ENCODE peak calls at places on chromosomes 16 and 17, in four cellular contexts. One of them, this sample, is unnamed.

GRCh38 chr17:6811520-6811919 is 20.0 kb downstream of the TEKT1 start:
- DNase-seq in MM.1S: no peak
- DNase-seq in lower leg skin: no peak
- DNase-seq in astrocyte of the spinal cord: no peak
- DNase-seq in this sample: no peak

GRCh38 chr17:3732171-3732570 is 8.5 kb downstream of the HASPIN start:
- DNase-seq in MM.1S: peak
- DNase-seq in lower leg skin: no peak
- DNase-seq in astrocyte of the spinal cord: peak
- DNase-seq in this sample: no peak

GRCh38 chr17:63446981-63447687 is 1.0 kb upstream of the CYB561 start:
- DNase-seq in MM.1S: no peak
- DNase-seq in lower leg skin: peak
- DNase-seq in astrocyte of the spinal cord: no peak
- DNase-seq in this sample: no peak

GRCh38 chr16:83912152-83912948 is 13.4 kb downstream of the MLYCD start:
- DNase-seq in MM.1S: no peak
- DNase-seq in lower leg skin: no peak
- DNase-seq in astrocyte of the spinal cord: no peak
- DNase-seq in this sample: no peak

GRCh38 chr16:85423631-85424030 is 189.5 kb upstream of the GSE1 start:
- DNase-seq in MM.1S: no peak
- DNase-seq in lower leg skin: no peak
- DNase-seq in astrocyte of the spinal cord: no peak
- DNase-seq in this sample: no peak

GRCh38 chr17:39096435-39097158 is 54.8 kb downstream of the PLXDC1 start:
- DNase-seq in MM.1S: no peak
- DNase-seq in lower leg skin: no peak
- DNase-seq in astrocyte of the spinal cord: no peak
- DNase-seq in this sample: no peak

GRCh38 chr17:75808905-75809621 is 24.5 kb downstream of the UNK start:
- DNase-seq in MM.1S: no peak
- DNase-seq in lower leg skin: peak
- DNase-seq in astrocyte of the spinal cord: peak
- DNase-seq in this sample: no peak

GRCh38 chr16:1335211-1335971 is 1.9 kb downstream of the BAIAP3 start:
- DNase-seq in MM.1S: no peak
- DNase-seq in lower leg skin: no peak
- DNase-seq in astrocyte of the spinal cord: no peak
- DNase-seq in this sample: no peak

GRCh38 chr17:82242977-82243647 is 14.3 kb downstream of the SLC16A3 start:
- DNase-seq in MM.1S: no peak
- DNase-seq in lower leg skin: no peak
- DNase-seq in astrocyte of the spinal cord: peak
- DNase-seq in this sample: peak

GRCh38 chr17:55432358-55433028 is 10.9 kb upstream of the MMD start:
- DNase-seq in MM.1S: no peak
- DNase-seq in lower leg skin: no peak
- DNase-seq in astrocyte of the spinal cord: no peak
- DNase-seq in this sample: no peak

GRCh38 chr17:32746698-32747097 is 130.2 kb downstream of the MYO1D start:
- DNase-seq in MM.1S: no peak
- DNase-seq in lower leg skin: no peak
- DNase-seq in astrocyte of the spinal cord: no peak
- DNase-seq in this sample: no peak

GRCh38 chr17:36850794-36851193 is 86.5 kb upstream of the LHX1 start:
- DNase-seq in MM.1S: no peak
- DNase-seq in lower leg skin: no peak
- DNase-seq in astrocyte of the spinal cord: peak
- DNase-seq in this sample: no peak

GRCh38 chr16:77603656-77604055 is 118.7 kb upstream of the NUDT7 start:
- DNase-seq in MM.1S: no peak
- DNase-seq in lower leg skin: no peak
- DNase-seq in astrocyte of the spinal cord: no peak
- DNase-seq in this sample: no peak

GRCh38 chr16:2082171-2082982 is 34.6 kb downstream of the TSC2 start:
- DNase-seq in MM.1S: no peak
- DNase-seq in lower leg skin: no peak
- DNase-seq in astrocyte of the spinal cord: no peak
- DNase-seq in this sample: no peak

DNA sequence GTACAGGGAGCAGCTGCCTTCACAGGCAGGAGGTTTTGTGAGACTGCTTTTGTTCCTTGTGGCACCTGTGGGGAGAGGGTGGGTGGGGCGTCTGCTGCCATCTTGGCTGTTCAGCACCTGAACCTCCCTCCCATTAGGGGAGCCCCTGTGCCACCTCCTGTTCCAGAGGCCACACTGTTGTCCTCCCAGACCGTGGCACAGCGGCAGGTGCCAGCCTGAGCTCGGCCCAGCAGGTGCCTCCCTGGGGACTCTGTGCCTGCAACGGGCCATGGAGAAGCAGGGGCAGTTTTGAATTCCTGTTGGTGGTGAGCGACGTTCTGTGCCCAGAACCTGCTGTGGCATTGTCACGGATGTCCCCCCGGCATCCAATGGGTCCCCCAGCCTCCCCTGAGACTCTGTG is 9.9 kb downstream of the LGALS3BP start:
- DNase-seq in MM.1S: no peak
- DNase-seq in lower leg skin: no peak
- DNase-seq in astrocyte of the spinal cord: no peak
- DNase-seq in this sample: no peak
- TF ChIP-seq CTCF in MM.1S: no peak
- TF ChIP-seq CTCF in lower leg skin: no peak
- TF ChIP-seq CTCF in astrocyte of the spinal cord: no peak
- TF ChIP-seq CTCF in this sample: no peak

GRCh38 chr17:48679385-48680096 is 42.8 kb downstream of the PRAC1 start:
- DNase-seq in MM.1S: no peak
- DNase-seq in lower leg skin: no peak
- DNase-seq in astrocyte of the spinal cord: no peak
- DNase-seq in this sample: no peak

GRCh38 chr17:48676963-48677558 is 45.3 kb downstream of the PRAC1 start:
- DNase-seq in MM.1S: no peak
- DNase-seq in lower leg skin: no peak
- DNase-seq in astrocyte of the spinal cord: no peak
- DNase-seq in this sample: no peak

GRCh38 chr17:48681609-48682008 is 40.7 kb downstream of the PRAC1 start:
- DNase-seq in MM.1S: no peak
- DNase-seq in lower leg skin: no peak
- DNase-seq in astrocyte of the spinal cord: no peak
- DNase-seq in this sample: no peak

DNA sequence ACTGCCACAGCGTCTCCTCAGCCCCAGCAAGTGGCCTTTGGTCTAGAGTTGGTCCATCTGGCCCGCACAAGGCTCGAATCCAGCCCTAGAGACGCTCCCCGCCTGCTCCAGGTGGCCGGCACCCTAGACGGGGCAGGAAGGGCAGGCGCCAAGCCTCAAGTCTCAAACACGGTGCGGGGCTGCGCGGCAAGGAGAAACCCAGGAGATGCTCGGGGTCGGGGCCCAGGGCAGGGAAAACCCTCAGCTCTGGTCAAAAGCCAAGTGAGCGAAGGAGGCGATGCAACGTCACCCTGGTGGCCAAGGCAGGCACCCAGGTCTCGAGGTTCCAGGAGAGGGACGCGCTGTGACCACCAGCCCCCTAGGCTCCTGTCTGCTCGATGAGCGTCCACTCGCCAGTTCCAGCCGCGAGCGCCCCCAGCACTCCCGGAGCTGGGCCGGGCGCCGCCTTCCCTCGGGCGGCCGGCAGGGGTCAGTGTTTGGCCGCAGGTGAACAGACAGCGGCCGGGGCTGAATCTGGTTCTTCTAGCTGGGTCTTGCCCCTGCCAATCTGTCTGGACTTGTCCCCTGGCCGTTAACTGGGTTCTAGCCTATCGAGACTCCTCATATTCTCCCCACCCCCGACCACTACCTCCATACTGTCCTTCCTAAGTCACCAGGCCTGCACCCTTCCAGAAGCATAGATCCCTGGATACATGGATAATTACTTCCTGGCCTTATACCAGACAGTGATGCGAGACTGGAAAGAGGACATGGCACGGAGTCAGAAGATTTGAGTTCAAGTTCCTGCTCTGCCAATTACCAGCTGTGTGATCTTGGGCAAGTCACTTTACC is 44.0 kb downstream of the PRAC1 start:
- DNase-seq in MM.1S: peak
- DNase-seq in lower leg skin: peak
- DNase-seq in astrocyte of the spinal cord: peak
- DNase-seq in this sample: no peak
- H3K4me3 ChIP-seq in MM.1S: peak
- H3K4me3 ChIP-seq in lower leg skin: no peak
- H3K4me3 ChIP-seq in astrocyte of the spinal cord: no peak
- H3K4me3 ChIP-seq in this sample: peak

DNA sequence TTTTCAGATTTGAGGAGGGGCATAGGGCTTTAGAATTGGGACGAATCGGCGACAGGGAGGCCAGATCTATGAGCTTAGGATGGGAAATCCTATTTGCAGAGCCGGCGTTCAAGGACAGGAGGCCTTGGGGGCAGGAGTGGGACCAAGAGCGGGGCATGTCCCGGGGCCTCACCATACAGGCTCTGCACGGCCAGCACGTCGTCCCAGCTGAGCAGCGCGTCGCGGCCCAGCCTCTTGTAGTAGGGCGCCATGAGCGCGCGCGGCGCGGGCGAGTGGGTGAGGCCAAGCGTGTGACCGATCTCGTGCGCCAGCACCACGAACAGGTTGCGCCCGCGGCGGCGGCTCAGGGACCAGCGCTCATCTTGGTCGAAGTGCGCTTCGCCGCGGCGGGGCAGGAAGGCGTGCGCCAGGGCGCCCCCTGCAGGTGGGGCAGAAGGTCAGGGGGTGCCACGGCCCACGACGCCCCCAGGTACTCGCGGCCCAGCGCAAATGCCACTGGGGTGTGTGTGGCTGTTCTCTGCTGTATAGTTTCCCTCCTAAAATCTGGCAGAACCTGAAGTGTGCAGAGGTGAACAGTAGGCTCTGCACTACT is 9.3 kb downstream of the C17orf50 start:
- DNase-seq in MM.1S: no peak
- DNase-seq in lower leg skin: no peak
- DNase-seq in astrocyte of the spinal cord: no peak
- DNase-seq in this sample: no peak
- TF ChIP-seq CTCF in MM.1S: peak
- TF ChIP-seq CTCF in lower leg skin: no peak
- TF ChIP-seq CTCF in astrocyte of the spinal cord: peak
- TF ChIP-seq CTCF in this sample: peak

GRCh38 chr17:15999141-15999973 is at the start of the genes TTC19 and ZSWIM7:
- DNase-seq in MM.1S: peak
- DNase-seq in lower leg skin: peak
- DNase-seq in astrocyte of the spinal cord: peak
- DNase-seq in this sample: peak

GRCh38 chr17:16003841-16004240 is 4.2 kb downstream of the TTC19 start:
- DNase-seq in MM.1S: no peak
- DNase-seq in lower leg skin: no peak
- DNase-seq in astrocyte of the spinal cord: no peak
- DNase-seq in this sample: no peak

GRCh38 chr17:15999974-16000827 is 577 bp downstream of the TTC19 start:
- DNase-seq in MM.1S: no peak
- DNase-seq in lower leg skin: no peak
- DNase-seq in astrocyte of the spinal cord: peak
- DNase-seq in this sample: no peak

GRCh38 chr17:16002708-16003265 is 3.2 kb downstream of the TTC19 start:
- DNase-seq in MM.1S: no peak
- DNase-seq in lower leg skin: no peak
- DNase-seq in astrocyte of the spinal cord: no peak
- DNase-seq in this sample: no peak

DNA sequence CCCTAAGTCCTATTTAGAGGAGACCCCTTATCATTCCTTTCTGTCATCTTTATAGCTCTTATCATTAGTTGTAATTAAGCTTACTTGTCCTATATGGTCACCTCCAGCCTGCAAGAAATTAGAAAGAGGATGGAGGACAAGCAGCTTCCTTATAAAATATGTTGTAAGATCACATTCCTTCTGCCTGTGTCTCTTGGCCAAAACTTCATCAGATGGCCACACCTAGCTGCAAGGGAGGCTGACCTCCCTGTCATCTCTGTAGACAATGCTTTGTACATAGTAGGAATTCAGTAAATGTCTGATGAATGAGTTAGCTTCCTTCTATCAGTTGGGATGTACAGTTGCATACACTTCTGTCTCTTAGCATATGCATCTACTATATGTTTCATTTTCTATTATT is 1.9 kb downstream of the TTC19 start:
- DNase-seq in MM.1S: no peak
- DNase-seq in lower leg skin: no peak
- DNase-seq in astrocyte of the spinal cord: no peak
- DNase-seq in this sample: no peak
- H3K4me3 ChIP-seq in MM.1S: peak
- H3K4me3 ChIP-seq in lower leg skin: no peak
- H3K4me3 ChIP-seq in astrocyte of the spinal cord: no peak
- H3K4me3 ChIP-seq in this sample: no peak

This sample was measured in AG04449.